ENCODE peak calls at places on chromosome 13, in ten cellular contexts. K, W, C, H, E, L, G, S, Q and R are unnamed samples.

GRCh38 chr13:47310376-47310775 is 413.5 kb upstream of the HTR2A start:
- DNase-seq in E (no peak), W (no peak), H (no peak), L (no peak), C (no peak), G (no peak), K (no peak), Q (no peak), S (no peak), R (no peak)

GRCh38 chr13:99464441-99464949 is 36.8 kb upstream of the TM9SF2 start:
- DNase-seq in H (no peak), Q (no peak), E (no peak), K (peak), L (no peak), G (no peak), W (no peak), S (no peak), C (no peak), R (no peak)

GRCh38 chr13:75726313-75726712 is 90.2 kb downstream of the LMO7 start:
- DNase-seq in L (no peak), K (no peak), S (no peak), W (no peak), G (no peak), Q (no peak), C (no peak), H (no peak), E (no peak), R (peak)

GRCh38 chr13:50387124-50387581 is 371.9 kb downstream of the KCNRG start:
- DNase-seq in W (peak), L (peak), H (peak), E (no peak), S (no peak), C (peak), G (peak), Q (peak), K (peak), R (no peak)

GRCh38 chr13:26255717-26256277 is 1.9 kb downstream of the CDK8 start:
- DNase-seq in H (no peak), S (no peak), G (no peak), W (no peak), C (peak), L (no peak), E (no peak), Q (no peak), K (peak), R (no peak)

GRCh38 chr13:45921337-45921736 is 69.8 kb upstream of the SIAH3 start:
- DNase-seq in W (no peak), E (no peak), Q (no peak), K (no peak), S (no peak), L (no peak), H (no peak), G (no peak), C (no peak), R (no peak)

GRCh38 chr13:113598081-113598410 is 13.5 kb downstream of the TFDP1 start:
- DNase-seq in W (no peak), E (no peak), S (no peak), Q (no peak), L (no peak), C (no peak), G (no peak), K (no peak), H (no peak), R (no peak)

GRCh38 chr13:110116072-110116487 is 190.9 kb downstream of the COL4A1 start:
- DNase-seq in G (peak), E (peak), H (peak), Q (no peak), K (peak), L (peak), C (no peak), S (no peak), W (peak), R (no peak)

GRCh38 chr13:101523732-101524131 is 71.3 kb downstream of the ITGBL1 start:
- DNase-seq in W (no peak), L (no peak), Q (no peak), E (no peak), K (peak), S (no peak), C (peak), G (no peak), H (no peak), R (no peak)